ENCODE peak calls at places on chromosome 14, in five cellular contexts. G is transverse colon, Y is testis, N is body of pancreas, X is GM23338. F is an unnamed sample.

GRCh38 chr14:54610051-54610977 is 43.4 kb downstream of the SAMD4A start:
- DNase-seq in X (no peak), Y (no peak), G (no peak), N (no peak), F (no peak)

GRCh38 chr14:65336191-65336591 is 76.3 kb upstream of the FUT8 start:
- DNase-seq in G (no peak), X (no peak), N (no peak), Y (no peak), F (no peak)

GRCh38 chr14:85597701-85598100 is 67.8 kb downstream of the FLRT2 start:
- DNase-seq in N (no peak), X (no peak), G (no peak), Y (no peak), F (no peak)

GRCh38 chr14:81205639-81206038 is 15.1 kb downstream of the GTF2A1 start:
- DNase-seq in G (no peak), Y (no peak), N (no peak), X (no peak), F (no peak)

GRCh38 chr14:58640959-58641358 is 3.2 kb downstream of the DACT1 start:
- DNase-seq in X (no peak), N (no peak), G (no peak), Y (no peak), F (no peak)

GRCh38 chr14:100893228-100893601 is 10.3 kb downstream of the RTL1 start:
- DNase-seq in N (no peak), X (no peak), G (no peak), Y (peak), F (no peak)

GRCh38 chr14:63478024-63478423 is 65.2 kb downstream of the PPP2R5E start:
- DNase-seq in G (no peak), X (no peak), Y (no peak), N (no peak), F (no peak)

GRCh38 chr14:99436247-99437180 is 44.1 kb downstream of the SETD3 start:
- DNase-seq in Y (no peak), X (no peak), G (no peak), N (no peak), F (no peak)

GRCh38 chr14:23566782-23567185 is 807 bp downstream of the AP1G2 start:
- DNase-seq in N (peak), G (no peak), X (no peak), Y (no peak), F (no peak)

GRCh38 chr14:69877492-69877891 is 1.7 kb upstream of the SMOC1 start:
- DNase-seq in Y (peak), G (no peak), N (no peak), X (peak), F (no peak)

GRCh38 chr14:89013098-89013504 is 188.7 kb downstream of the TTC8 start:
- DNase-seq in N (peak), G (peak), Y (peak), X (peak), F (no peak)

DNA sequence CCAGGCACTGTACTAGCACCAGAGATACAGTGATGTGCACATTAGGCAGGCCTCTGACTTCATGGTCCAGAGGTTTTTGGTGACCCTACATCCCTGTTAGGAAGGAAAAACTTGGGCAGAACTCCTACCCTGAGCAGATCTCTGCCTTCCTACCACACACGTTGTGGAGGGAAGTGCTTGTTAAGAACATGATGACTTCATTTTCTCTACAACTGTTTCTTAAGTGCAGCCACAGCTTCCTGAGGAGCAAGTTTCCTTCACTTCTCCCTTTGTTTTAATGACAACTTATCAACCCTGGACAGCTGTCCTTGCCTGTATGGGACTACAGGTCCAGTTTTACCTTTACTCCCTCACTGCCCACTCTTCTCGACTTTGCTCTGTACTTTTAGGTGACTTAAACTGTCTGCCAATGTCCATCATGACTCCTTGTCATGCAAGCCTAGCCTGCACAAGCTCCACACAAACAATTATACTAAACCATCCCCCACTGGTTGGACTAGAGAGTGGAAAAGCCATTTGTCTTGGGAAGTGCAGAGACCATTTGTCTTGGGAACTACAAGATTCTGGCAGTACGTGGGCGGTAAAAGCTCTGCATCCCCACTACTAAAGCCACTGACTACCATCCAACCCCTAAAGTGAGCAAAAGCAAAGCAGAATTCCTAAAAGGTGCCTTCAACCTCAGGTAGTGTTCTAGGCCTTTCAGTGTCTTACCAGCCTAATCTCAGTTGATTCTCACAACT is 359.8 kb downstream of the EGLN3 start:
- DNase-seq in G (no peak), N (no peak), X (no peak), Y (no peak), F (no peak)
- H3K27ac ChIP-seq in G (no peak), N (no peak), X (no peak), Y (no peak), F (no peak)

GRCh38 chr14:71339650-71340415 is 432.6 kb downstream of the PCNX1 start:
- DNase-seq in G (no peak), Y (no peak), N (peak), X (no peak), F (no peak)
- H3K27ac ChIP-seq in G (peak), Y (no peak), N (no peak), X (no peak), F (no peak)

DNA sequence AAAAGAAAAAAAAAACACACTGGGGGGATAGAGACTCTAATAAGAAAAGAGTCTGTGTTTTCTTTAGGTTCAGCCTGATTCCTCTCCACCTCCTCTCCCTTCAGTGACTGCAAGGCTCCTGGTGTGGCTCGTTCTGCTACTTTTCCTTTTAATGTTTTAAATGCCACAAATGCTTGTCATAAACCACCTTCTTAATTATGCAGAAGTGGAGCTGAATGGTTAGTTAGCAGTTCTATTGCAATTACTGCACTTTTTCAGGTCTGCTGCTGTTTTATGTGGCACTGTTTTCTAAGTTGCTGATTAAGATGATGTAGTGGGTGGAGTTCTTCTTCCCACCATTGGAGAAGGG is 878.1 kb downstream of the DIO2 start:
- DNase-seq in Y (no peak), G (no peak), N (no peak), X (no peak), F (no peak)
- H3K27ac ChIP-seq in Y (no peak), G (no peak), N (no peak), X (peak), F (peak)

GRCh38 chr14:103207404-103208072 is 84.3 kb downstream of the TNFAIP2 start:
- DNase-seq in N (peak), Y (peak), X (peak), G (no peak), F (no peak)

GRCh38 chr14:103207038-103207403 is 83.8 kb downstream of the TNFAIP2 start:
- DNase-seq in Y (peak), X (peak), N (peak), G (peak), F (peak)

GRCh38 chr14:103205541-103205906 is 82.3 kb downstream of the TNFAIP2 start:
- DNase-seq in G (no peak), X (no peak), Y (no peak), N (no peak), F (no peak)

GRCh38 chr14:103204852-103205540 is 81.7 kb downstream of the TNFAIP2 start:
- DNase-seq in G (no peak), X (peak), Y (no peak), N (no peak), F (no peak)

GRCh38 chr14:103206023-103206481 is 82.8 kb downstream of the TNFAIP2 start:
- DNase-seq in N (peak), X (no peak), G (no peak), Y (peak), F (no peak)
- H3K27ac ChIP-seq in N (peak), X (no peak), G (peak), Y (peak), F (no peak)

GRCh38 chr14:102408729-102409128 is 46.0 kb downstream of the TECPR2 start:
- DNase-seq in X (no peak), G (no peak), N (no peak), Y (no peak), F (no peak)
- H3K27ac ChIP-seq in X (peak), G (peak), N (no peak), Y (no peak), F (no peak)

DNA sequence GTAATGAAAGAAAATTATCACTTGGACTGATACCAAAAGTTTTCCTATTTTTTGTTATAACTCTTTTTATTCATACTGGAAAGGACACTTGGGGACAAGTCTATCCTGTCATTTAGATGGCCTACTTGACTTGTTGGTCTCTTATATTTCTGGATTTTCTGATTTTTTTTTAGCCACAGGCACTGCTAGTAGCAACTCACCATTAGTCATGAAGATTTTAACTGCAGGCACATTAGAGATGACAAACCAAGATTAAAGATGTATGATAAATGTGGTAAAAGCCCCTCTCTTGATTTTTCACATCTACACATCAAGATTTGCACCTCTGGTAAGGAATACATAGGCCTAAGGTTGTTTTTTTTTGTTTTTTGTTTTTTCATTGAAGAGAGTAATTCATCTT is 217.0 kb downstream of the SLC25A21 start:
- DNase-seq in Y (no peak), N (no peak), G (no peak), X (no peak), F (no peak)
- H3K27ac ChIP-seq in Y (no peak), N (no peak), G (no peak), X (no peak), F (no peak)

GRCh38 chr14:76922092-76922491 is 95.9 kb downstream of the LRRC74A start:
- DNase-seq in G (no peak), N (no peak), X (no peak), Y (no peak), F (no peak)
- H3K27ac ChIP-seq in G (no peak), N (no peak), X (no peak), Y (no peak), F (no peak)

GRCh38 chr14:77979171-77979570 is 179.3 kb downstream of the ADCK1 start:
- DNase-seq in Y (no peak), N (no peak), G (no peak), X (no peak), F (peak)

GRCh38 chr14:77985235-77985634 is 184.9 kb upstream of the NRXN3 start:
- DNase-seq in G (no peak), Y (peak), X (no peak), N (no peak), F (no peak)

GRCh38 chr14:77980475-77981321 is 180.8 kb downstream of the ADCK1 start:
- DNase-seq in G (peak), X (peak), Y (peak), N (peak), F (no peak)

DNA sequence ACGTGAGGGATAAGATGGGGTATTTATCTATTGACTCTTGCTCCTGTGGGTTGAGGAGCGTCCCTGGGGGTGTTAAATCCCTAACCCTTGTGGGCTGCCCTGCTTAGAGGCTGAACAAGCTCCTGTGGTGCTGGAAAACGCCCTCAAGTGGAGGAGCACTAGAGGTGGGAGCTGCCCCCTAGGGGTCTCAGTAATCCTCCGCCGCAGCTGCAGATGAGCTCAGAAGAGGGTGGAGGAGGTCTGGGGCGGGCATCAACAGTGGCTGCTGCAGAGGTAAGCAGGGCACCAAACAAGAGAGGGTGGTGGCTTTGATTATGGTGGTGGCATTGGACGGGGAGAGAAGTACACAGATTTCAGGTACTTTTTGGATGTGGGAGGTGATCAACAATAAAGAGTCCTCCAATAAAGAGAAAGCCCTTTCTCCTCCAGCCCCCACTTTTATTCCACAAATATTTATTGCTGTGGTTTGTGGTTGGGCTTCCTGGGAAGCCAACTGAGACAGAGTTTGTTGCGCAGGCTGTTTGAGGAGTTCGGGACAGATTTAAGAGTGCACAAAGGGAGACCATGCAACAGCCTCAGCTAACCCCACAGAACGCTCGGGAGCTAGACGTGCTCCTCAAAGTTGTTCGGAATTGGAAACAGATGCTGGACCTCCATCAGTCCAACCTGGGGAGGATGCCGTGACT is 179.9 kb downstream of the ADCK1 start:
- DNase-seq in N (no peak), Y (no peak), X (peak), G (no peak), F (no peak)
- H3K27ac ChIP-seq in N (no peak), Y (no peak), X (no peak), G (no peak), F (peak)

GRCh38 chr14:75833326-75834020 is 148.3 kb downstream of the TGFB3 start:
- DNase-seq in G (no peak), N (no peak), X (no peak), Y (no peak), F (no peak)
- H3K27ac ChIP-seq in G (no peak), N (peak), X (no peak), Y (no peak), F (no peak)

GRCh38 chr14:104436741-104437701 is 142.5 kb upstream of the C14orf180 start:
- DNase-seq in N (peak), Y (no peak), X (no peak), G (peak), F (no peak)
- H3K27ac ChIP-seq in N (peak), Y (peak), X (no peak), G (no peak), F (no peak)

F was measured in caudate nucleus.